ENCODE peak calls at places on chromosomes 6 and 20, in nine cellular contexts. O, Q, T, W, Y, S, V, P and K are unnamed samples.

GRCh38 chr20:44054118-44054517 is 132.9 kb downstream of the JPH2 start:
- DNase-seq in Q (no peak), S (peak; percentile 44), T (no peak), P (no peak), W (no peak), Y (no peak), V (no peak), O (no peak), K (no peak)

GRCh38 chr6:40550096-40550731 is 37.0 kb downstream of the LRFN2 start:
- DNase-seq in P (no peak), S (no peak), Q (no peak), W (peak; percentile 6), Y (peak; percentile 29), V (peak; percentile 15), O (peak; percentile 5), T (no peak), K (peak; percentile 11)

GRCh38 chr6:157528931-157529653 is 148.1 kb downstream of the ZDHHC14 start:
- DNase-seq in T (no peak), P (no peak), Y (peak; percentile 62), Q (no peak), S (peak; percentile 85), V (no peak), W (no peak), O (peak; percentile 20), K (no peak)

GRCh38 chr6:113649276-113649675 is 207.9 kb upstream of the MARCKS start:
- DNase-seq in S (no peak), T (no peak), Q (no peak), V (no peak), O (no peak), P (no peak), W (no peak), Y (no peak), K (no peak)

GRCh38 chr20:50053790-50054547 is 59.0 kb downstream of the UBE2V1 start:
- DNase-seq in O (no peak), Y (no peak), Q (no peak), V (no peak), W (no peak), T (no peak), P (no peak), S (no peak), K (no peak)

GRCh38 chr6:155093430-155093829 is 98.3 kb downstream of the TIAM2 start:
- DNase-seq in Y (peak; percentile 10), Q (no peak), P (no peak), T (no peak), O (no peak), V (no peak), W (no peak), S (no peak), K (no peak)

GRCh38 chr6:128597004-128597403 is 76.6 kb upstream of the PTPRK start:
- DNase-seq in T (no peak), V (no peak), S (no peak), P (no peak), W (no peak), Y (no peak), Q (no peak), O (no peak), K (no peak)

GRCh38 chr6:114051031-114051430 is 80.1 kb upstream of the HDAC2 start:
- DNase-seq in Y (no peak), Q (no peak), V (no peak), O (no peak), S (no peak), P (no peak), W (no peak), T (no peak), K (no peak)

GRCh38 chr6:72616406-72617015 is 5.4 kb upstream of the KCNQ5 start:
- DNase-seq in Q (no peak), V (no peak), Y (peak; percentile 53), T (peak; percentile 7), P (peak; percentile 59), W (no peak), S (no peak), O (peak; percentile 37), K (no peak)

GRCh38 chr6:1285589-1286340 is 26.1 kb upstream of the FOXQ1 start:
- DNase-seq in V (peak; percentile 76), Y (no peak), P (peak; percentile 54), S (no peak), O (peak; percentile 55), W (no peak), Q (no peak), T (peak; percentile 30), K (no peak)

GRCh38 chr6:5992551-5993225 is 14.0 kb downstream of the NRN1 start:
- DNase-seq in Q (no peak), W (no peak), S (no peak), P (no peak), Y (no peak), T (no peak), V (no peak), O (no peak), K (no peak)

GRCh38 chr6:139743629-139744028 is 369.2 kb upstream of the CITED2 start:
- DNase-seq in P (peak; percentile 94), Y (no peak), S (no peak), W (peak; percentile 68), O (peak; percentile 94), Q (no peak), V (peak; percentile 92), T (no peak), K (peak; percentile 69)